ENCODE peak calls at places on chromosome 14, in nine cellular contexts. W, H, Z, U, O, P, F, E and V are unnamed samples.

GRCh38 chr14:72892879-72893635 is 844 bp downstream of the DPF3 start:
- DNase-seq in W (peak; percentile 56), H (peak; percentile 72), Z (peak; percentile 18), U (peak; percentile 76), O (peak; percentile 78), P (no peak), F (peak; percentile 26), E (peak; percentile 37), V (peak; percentile 71)

GRCh38 chr14:90999299-90999698 is 61.1 kb downstream of the RPS6KA5 start:
- DNase-seq in W (no peak), H (no peak), Z (no peak), U (no peak), O (no peak), P (no peak), F (no peak), E (no peak), V (no peak)

GRCh38 chr14:65728604-65729003 is 316.1 kb downstream of the FUT8 start:
- DNase-seq in W (no peak), H (no peak), Z (no peak), U (no peak), O (no peak), P (no peak), F (no peak), E (no peak), V (no peak)

GRCh38 chr14:91140672-91141071 is 26.8 kb downstream of the DGLUCY start:
- DNase-seq in W (no peak), H (peak; percentile 53), Z (no peak), U (no peak), O (no peak), P (no peak), F (no peak), E (peak; percentile 59), V (no peak)

GRCh38 chr14:74595006-74595735 is 16.9 kb downstream of the LTBP2 start:
- DNase-seq in W (peak; percentile 69), H (no peak), Z (no peak), U (no peak), O (peak; percentile 76), P (no peak), F (peak; percentile 83), E (no peak), V (no peak)

GRCh38 chr14:72613975-72614319 is 280.0 kb downstream of the DPF3 start:
- DNase-seq in W (no peak), H (no peak), Z (no peak), U (no peak), O (no peak), P (no peak), F (no peak), E (no peak), V (no peak)

GRCh38 chr14:26252176-26252575 is 345.7 kb downstream of the NOVA1 start:
- DNase-seq in W (no peak), H (no peak), Z (no peak), U (no peak), O (no peak), P (no peak), F (no peak), E (no peak), V (no peak)

GRCh38 chr14:48398675-48399282 is 723.4 kb upstream of the MDGA2 start:
- DNase-seq in W (no peak), H (peak; percentile 79), Z (no peak), U (no peak), O (no peak), P (no peak), F (no peak), E (peak; percentile 19), V (no peak)

GRCh38 chr14:71753126-71753830 is 179.0 kb upstream of the RGS6 start:
- DNase-seq in W (peak; percentile 83), H (peak; percentile 89), Z (peak; percentile 95), U (peak; percentile 90), O (peak; percentile 92), P (peak; percentile 63), F (peak; percentile 91), E (peak; percentile 68), V (peak; percentile 92)

GRCh38 chr14:101223147-101223546 is 319.6 kb upstream of the RTL1 start:
- DNase-seq in W (no peak), H (no peak), Z (no peak), U (no peak), O (no peak), P (no peak), F (no peak), E (no peak), V (no peak)

GRCh38 chr14:28666961-28667360 is 99.6 kb upstream of the FOXG1 start:
- DNase-seq in W (no peak), H (no peak), Z (no peak), U (no peak), O (no peak), P (no peak), F (no peak), E (no peak), V (no peak)

GRCh38 chr14:26200675-26201074 is 397.2 kb downstream of the NOVA1 start:
- DNase-seq in W (no peak), H (no peak), Z (no peak), U (no peak), O (no peak), P (no peak), F (no peak), E (no peak), V (no peak)

GRCh38 chr14:77110286-77110685 is 12.2 kb downstream of the CIPC start:
- DNase-seq in W (no peak), H (no peak), Z (no peak), U (no peak), O (no peak), P (no peak), F (no peak), E (no peak), V (no peak)

GRCh38 chr14:55671641-55672040 is 91.6 kb downstream of the KTN1 start:
- DNase-seq in W (no peak), H (no peak), Z (no peak), U (no peak), O (no peak), P (no peak), F (no peak), E (peak; percentile 5), V (no peak)

GRCh38 chr14:55673048-55673447 is 93.0 kb downstream of the KTN1 start:
- DNase-seq in W (no peak), H (no peak), Z (no peak), U (no peak), O (no peak), P (no peak), F (no peak), E (no peak), V (no peak)
- H3K36me3 ChIP-seq in W (peaks cover 5% of the 10 kb centered on the region), H (peaks cover 69% of the 10 kb centered on the region), Z (peaks cover 44% of the 10 kb centered on the region), U (no peaks in the 10 kb centered on the region), O (no peaks in the 10 kb centered on the region), P (peaks cover 3% of the 10 kb centered on the region), F (peaks cover 85% of the 10 kb centered on the region), E (peaks cover 42% of the 10 kb centered on the region), V (peaks cover 15% of the 10 kb centered on the region)

GRCh38 chr14:37157987-37158386 is 14.4 kb downstream of the SLC25A21 start:
- DNase-seq in W (no peak), H (no peak), Z (no peak), U (no peak), O (no peak), P (no peak), F (no peak), E (no peak), V (no peak)
- H3K4me1 ChIP-seq in W (no peaks in the 10 kb centered on the region), H (no peaks in the 10 kb centered on the region), Z (no peaks in the 10 kb centered on the region), U (no peaks in the 10 kb centered on the region), O (no peaks in the 10 kb centered on the region), P (no peaks in the 10 kb centered on the region), F (no peaks in the 10 kb centered on the region), E (no peaks in the 10 kb centered on the region), V (no peaks in the 10 kb centered on the region)

GRCh38 chr14:55620277-55620676 is 40.3 kb downstream of the KTN1 start:
- DNase-seq in W (no peak), H (no peak), Z (no peak), U (no peak), O (no peak), P (no peak), F (no peak), E (no peak), V (no peak)

GRCh38 chr14:55625481-55625880 is 45.5 kb downstream of the KTN1 start:
- DNase-seq in W (no peak), H (no peak), Z (no peak), U (no peak), O (no peak), P (no peak), F (no peak), E (no peak), V (no peak)

GRCh38 chr14:55628426-55628825 is 48.4 kb downstream of the KTN1 start:
- DNase-seq in W (no peak), H (no peak), Z (no peak), U (no peak), O (no peak), P (no peak), F (no peak), E (no peak), V (no peak)

GRCh38 chr14:55626131-55626530 is 46.1 kb downstream of the KTN1 start:
- DNase-seq in W (no peak), H (no peak), Z (no peak), U (no peak), O (no peak), P (no peak), F (no peak), E (no peak), V (no peak)

GRCh38 chr14:55624913-55625312 is 44.9 kb downstream of the KTN1 start:
- DNase-seq in W (no peak), H (no peak), Z (no peak), U (no peak), O (no peak), P (no peak), F (no peak), E (no peak), V (no peak)
- H3K36me3 ChIP-seq in W (peaks cover 6% of the 10 kb centered on the region), H (peaks cover 71% of the 10 kb centered on the region), Z (peaks cover 27% of the 10 kb centered on the region), U (peaks cover 1% of the 10 kb centered on the region), O (no peaks in the 10 kb centered on the region), P (no peaks in the 10 kb centered on the region), F (peaks cover 69% of the 10 kb centered on the region), E (peaks cover 28% of the 10 kb centered on the region), V (peaks cover 11% of the 10 kb centered on the region)

GRCh38 chr14:32710351-32711102 is 228.2 kb upstream of the NPAS3 start:
- DNase-seq in W (no peak), H (no peak), Z (no peak), U (no peak), O (no peak), P (no peak), F (no peak), E (no peak), V (no peak)

GRCh38 chr14:32709072-32709471 is 229.6 kb upstream of the NPAS3 start:
- DNase-seq in W (no peak), H (no peak), Z (no peak), U (no peak), O (no peak), P (peak; percentile 6), F (no peak), E (peak; percentile 49), V (no peak)

GRCh38 chr14:32703246-32703645 is 235.4 kb upstream of the NPAS3 start:
- DNase-seq in W (no peak), H (no peak), Z (no peak), U (no peak), O (no peak), P (no peak), F (no peak), E (no peak), V (no peak)

GRCh38 chr14:32708134-32708533 is 230.5 kb upstream of the NPAS3 start:
- DNase-seq in W (no peak), H (no peak), Z (no peak), U (no peak), O (no peak), P (no peak), F (no peak), E (no peak), V (no peak)

DNA sequence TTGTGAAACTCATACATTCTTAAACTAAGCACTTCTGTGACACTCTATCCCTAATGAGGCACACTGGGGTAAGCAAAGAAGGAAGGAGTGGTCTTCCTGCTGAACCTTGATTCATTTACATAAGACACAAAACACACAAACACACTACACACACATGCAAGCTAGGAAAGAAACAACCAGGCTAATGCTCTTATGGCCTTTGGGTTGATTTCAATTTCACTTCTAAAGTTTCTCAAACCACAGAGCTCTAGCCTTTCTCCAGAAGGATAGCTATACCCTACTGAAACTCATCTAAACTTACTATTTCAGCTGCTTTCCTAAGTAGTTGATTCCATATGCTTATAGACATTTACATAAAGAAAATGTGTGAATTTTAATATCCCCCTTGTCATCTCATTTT is 232.0 kb upstream of the NPAS3 start:
- DNase-seq in W (no peak), H (no peak), Z (no peak), U (no peak), O (no peak), P (no peak), F (no peak), E (no peak), V (no peak)
- H3K4me1 ChIP-seq in W (no peaks in the 10 kb centered on the region), H (no peaks in the 10 kb centered on the region), Z (peaks cover 34% of the 10 kb centered on the region), U (no peaks in the 10 kb centered on the region), O (peaks cover 9% of the 10 kb centered on the region), P (no peaks in the 10 kb centered on the region), F (peaks cover 60% of the 10 kb centered on the region), E (peaks cover 18% of the 10 kb centered on the region), V (peaks cover 2% of the 10 kb centered on the region)